ENCODE peak calls at places on chromosomes 16 and 17, in seven cellular contexts. O, V, Q, Y, W, P and E are unnamed samples.
A peak's percentile ranks its signal among the peaks of the same experiment; 100 is the strongest.

GRCh38 chr17:73203788-73204479 is 11.1 kb downstream of the COG1 start:
- DNase-seq in P (no peak), V (no peak), Y (no peak), O (no peak), W (peak; percentile 37), Q (no peak), E (peak; percentile 46)

GRCh38 chr17:74368341-74369152 is 1.2 kb downstream of the GPR142 start:
- DNase-seq in Y (peak; percentile 53), O (peak; percentile 44), W (peak; percentile 74), Q (peak; percentile 76), V (peak; percentile 64), P (no peak), E (peak; percentile 82)

GRCh38 chr17:43627657-43628650 is 33.8 kb downstream of the MEOX1 start:
- DNase-seq in O (no peak), Y (no peak), Q (no peak), P (no peak), V (no peak), W (no peak), E (no peak)

GRCh38 chr17:81329927-81330883 is 35.1 kb upstream of the SLC38A10 start:
- DNase-seq in Q (no peak), P (no peak), O (no peak), Y (no peak), V (no peak), W (no peak), E (no peak)

GRCh38 chr16:11393861-11394592 is 48.8 kb downstream of the RMI2 start:
- DNase-seq in P (no peak), V (no peak), Q (no peak), O (no peak), Y (no peak), W (no peak), E (no peak)

GRCh38 chr16:13935408-13935807 is 15.5 kb downstream of the ERCC4 start:
- DNase-seq in O (no peak), P (no peak), Q (peak; percentile 11), Y (no peak), V (no peak), W (no peak), E (peak; percentile 32)

GRCh38 chr17:57539528-57540301 is 205.4 kb downstream of the CCDC182 start:
- DNase-seq in Y (no peak), V (no peak), O (no peak), Q (no peak), W (no peak), P (no peak), E (no peak)

GRCh38 chr17:78132086-78132676 is 1.6 kb downstream of the TMC8 start:
- DNase-seq in Q (peak; percentile 59), O (peak; percentile 65), Y (peak; percentile 56), P (no peak), V (no peak), W (peak; percentile 87), E (peak; percentile 83)

GRCh38 chr16:85838876-85839585 is 39.5 kb downstream of the COX4I1 start:
- DNase-seq in Y (no peak), O (no peak), V (no peak), P (no peak), W (no peak), Q (no peak), E (no peak)

GRCh38 chr16:2466667-2467300 is 4.3 kb upstream of the NTN3 start:
- DNase-seq in Q (no peak), O (no peak), P (no peak), V (no peak), W (no peak), Y (no peak), E (peak; percentile 30)

GRCh38 chr16:11256657-11257130 is 690 bp upstream of the SOCS1 start:
- DNase-seq in V (peak; percentile 61), W (no peak), P (peak; percentile 92), O (no peak), Q (no peak), Y (no peak), E (peak; percentile 69)

GRCh38 chr17:60321336-60322055 is 70.4 kb downstream of the USP32 start:
- DNase-seq in P (no peak), O (no peak), Q (no peak), W (no peak), Y (no peak), V (no peak), E (no peak)

GRCh38 chr16:72355561-72355960 is 183.6 kb upstream of the PMFBP1 start:
- DNase-seq in W (no peak), Q (no peak), O (no peak), Y (no peak), P (no peak), V (peak; percentile 76), E (no peak)

GRCh38 chr17:35345926-35346771 is 27.3 kb downstream of the SLFN11 start:
- DNase-seq in W (peak; percentile 18), Y (no peak), P (no peak), V (peak; percentile 59), O (no peak), Q (no peak), E (peak; percentile 57)

GRCh38 chr16:4734730-4735575 is 616 bp downstream of the DNAAF8 start:
- DNase-seq in O (peak; percentile 89), Q (peak; percentile 93), P (peak; percentile 96), W (peak; percentile 96), Y (peak; percentile 89), V (peak; percentile 81), E (peak; percentile 97)

GRCh38 chr17:16148596-16148995 is 66.7 kb downstream of the NCOR1 start:
- DNase-seq in O (no peak), P (no peak), W (no peak), Y (no peak), V (no peak), Q (no peak), E (no peak)

GRCh38 chr16:23368469-23368868 is 66.4 kb downstream of the SCNN1B start:
- DNase-seq in Q (no peak), P (no peak), V (peak; percentile 11), Y (no peak), O (no peak), W (no peak), E (no peak)

GRCh38 chr17:17129466-17129865 is 76.7 kb downstream of the PLD6 start:
- DNase-seq in V (no peak), Y (no peak), P (no peak), W (no peak), O (no peak), Q (no peak), E (no peak)

GRCh38 chr17:39261286-39261685 is 35.5 kb upstream of the STAC2 start:
- DNase-seq in P (peak; percentile 70), Q (no peak), W (peak; percentile 10), V (no peak), Y (no peak), O (no peak), E (peak; percentile 61)

GRCh38 chr16:10654592-10655414 is 39.9 kb downstream of the TEKT5 start:
- DNase-seq in Y (no peak), Q (no peak), P (no peak), O (no peak), V (no peak), W (no peak), E (no peak)

GRCh38 chr17:63275318-63275967 is 170.7 kb downstream of the CYB561 start:
- DNase-seq in P (no peak), O (no peak), W (no peak), Y (no peak), Q (no peak), V (peak; percentile 97), E (peak; percentile 7)

GRCh38 chr16:87784812-87785211 is 19.0 kb upstream of the KLHDC4 start:
- DNase-seq in Q (no peak), P (no peak), Y (no peak), O (no peak), V (peak; percentile 27), W (no peak), E (no peak)

GRCh38 chr17:42135664-42136653 is 13.4 kb downstream of the HSPB9 start:
- DNase-seq in P (no peak), W (no peak), O (no peak), V (peak; percentile 83), Y (no peak), Q (no peak), E (no peak)

GRCh38 chr17:45129426-45129939 is 2.8 kb downstream of the PLCD3 start:
- DNase-seq in P (no peak), O (no peak), V (no peak), Q (no peak), W (no peak), Y (no peak), E (no peak)

GRCh38 chr17:63881935-63882601 is at the start of gene GH2:
- DNase-seq in Y (peak; percentile 30), Q (peak; percentile 49), V (peak; percentile 64), W (peak; percentile 52), O (no peak), P (no peak), E (peak; percentile 71)

GRCh38 chr17:78111012-78111726 is 17.4 kb downstream of the TMC6 start:
- DNase-seq in O (no peak), P (no peak), W (no peak), V (no peak), Q (no peak), Y (no peak), E (no peak)

GRCh38 chr16:2517954-2518605 is 2.1 kb upstream of the AMDHD2 start:
- DNase-seq in W (no peak), P (no peak), O (no peak), Y (no peak), V (no peak), Q (no peak), E (no peak)

GRCh38 chr17:20981046-20981920 is 61.5 kb downstream of the USP22 start:
- DNase-seq in P (peak; percentile 75), W (no peak), V (no peak), Q (no peak), O (no peak), Y (no peak), E (no peak)

GRCh38 chr16:30720694-30721093 is 21.7 kb downstream of the SRCAP start:
- DNase-seq in Y (no peak), W (no peak), Q (no peak), V (no peak), P (no peak), O (no peak), E (no peak)